ENCODE peak calls at places on chromosomes 3 and 15, in four cellular contexts. One of them, this sample, is unnamed.

GRCh38 chr3:124033360-124034015 is 41.6 kb upstream of the ROPN1 start:
- DNase-seq in AML-193: no peak
- DNase-seq in activated effector memory CD4-positive, alpha-beta T cell treated with Interleukin-2 at 50 U/mL for 16 hours: no peak
- DNase-seq in fibroblast of mammary gland: no peak
- DNase-seq in this sample: no peak

GRCh38 chr3:126465928-126466564 is 9.6 kb downstream of the ZXDC start:
- DNase-seq in AML-193: no peak
- DNase-seq in activated effector memory CD4-positive, alpha-beta T cell treated with Interleukin-2 at 50 U/mL for 16 hours: no peak
- DNase-seq in fibroblast of mammary gland: no peak
- DNase-seq in this sample: peak

GRCh38 chr3:153284282-153284938 is 122.4 kb downstream of the RAP2B start:
- DNase-seq in AML-193: peak
- DNase-seq in activated effector memory CD4-positive, alpha-beta T cell treated with Interleukin-2 at 50 U/mL for 16 hours: no peak
- DNase-seq in fibroblast of mammary gland: peak
- DNase-seq in this sample: peak

GRCh38 chr15:60384526-60385127 is 13.2 kb downstream of the ANXA2 start:
- DNase-seq in AML-193: no peak
- DNase-seq in activated effector memory CD4-positive, alpha-beta T cell treated with Interleukin-2 at 50 U/mL for 16 hours: no peak
- DNase-seq in fibroblast of mammary gland: no peak
- DNase-seq in this sample: no peak

GRCh38 chr15:29568840-29569532 is 253.3 kb downstream of the TJP1 start:
- DNase-seq in AML-193: no peak
- DNase-seq in activated effector memory CD4-positive, alpha-beta T cell treated with Interleukin-2 at 50 U/mL for 16 hours: no peak
- DNase-seq in fibroblast of mammary gland: no peak
- DNase-seq in this sample: no peak

GRCh38 chr3:107992976-107993684 is 97.7 kb downstream of the CD47 start:
- DNase-seq in AML-193: no peak
- DNase-seq in activated effector memory CD4-positive, alpha-beta T cell treated with Interleukin-2 at 50 U/mL for 16 hours: no peak
- DNase-seq in fibroblast of mammary gland: peak
- DNase-seq in this sample: no peak

GRCh38 chr3:122947086-122947611 is 80.4 kb downstream of the SEMA5B start:
- DNase-seq in AML-193: no peak
- DNase-seq in activated effector memory CD4-positive, alpha-beta T cell treated with Interleukin-2 at 50 U/mL for 16 hours: no peak
- DNase-seq in fibroblast of mammary gland: no peak
- DNase-seq in this sample: no peak

GRCh38 chr3:158703566-158703965 is 28.7 kb downstream of the RARRES1 start:
- DNase-seq in AML-193: no peak
- DNase-seq in activated effector memory CD4-positive, alpha-beta T cell treated with Interleukin-2 at 50 U/mL for 16 hours: no peak
- DNase-seq in fibroblast of mammary gland: no peak
- DNase-seq in this sample: no peak

GRCh38 chr3:108053025-108053424 is 37.8 kb downstream of the CD47 start:
- DNase-seq in AML-193: no peak
- DNase-seq in activated effector memory CD4-positive, alpha-beta T cell treated with Interleukin-2 at 50 U/mL for 16 hours: no peak
- DNase-seq in fibroblast of mammary gland: no peak
- DNase-seq in this sample: no peak

GRCh38 chr15:25862469-25863066 is 559 bp downstream of the ATP10A start:
- DNase-seq in AML-193: no peak
- DNase-seq in activated effector memory CD4-positive, alpha-beta T cell treated with Interleukin-2 at 50 U/mL for 16 hours: peak
- DNase-seq in fibroblast of mammary gland: peak
- DNase-seq in this sample: no peak

This sample was measured in MV-4-11.